ENCODE peak calls at places on chromosomes 13 and 19, in nine cellular contexts. Z, B, E, M, J, X, W, I and D are unnamed samples.

GRCh38 chr13:78102121-78102677 is 183.6 kb upstream of the EDNRB start:
- DNase-seq in J (no peak), E (no peak), I (no peak), Z (no peak), B (no peak), X (peak; percentile 62), W (no peak), M (peak; percentile 29), D (no peak)

GRCh38 chr19:16445238-16446107 is 26.3 kb downstream of the EPS15L1 start:
- DNase-seq in M (no peak), E (no peak), Z (no peak), B (peak; percentile 13), X (peak; percentile 54), J (peak; percentile 21), W (no peak), I (no peak), D (peak; percentile 43)

GRCh38 chr13:109628251-109628699 is 158.1 kb downstream of the IRS2 start:
- DNase-seq in B (no peak), X (peak; percentile 85), M (peak; percentile 85), J (no peak), I (no peak), W (no peak), E (no peak), Z (no peak), D (no peak)

GRCh38 chr19:18606281-18607221 is at the start of gene CRLF1:
- DNase-seq in J (no peak), E (no peak), Z (no peak), I (no peak), W (no peak), X (no peak), B (no peak), M (no peak), D (no peak)

GRCh38 chr19:43620061-43621001 is 902 bp upstream of the ZNF428 start:
- DNase-seq in W (peak; percentile 76), X (no peak), M (no peak), Z (no peak), B (no peak), J (no peak), I (peak; percentile 85), E (no peak), D (no peak)

GRCh38 chr13:34124912-34125311 is 307.0 kb downstream of the RFC3 start:
- DNase-seq in M (no peak), J (no peak), W (no peak), X (no peak), E (no peak), B (no peak), I (no peak), Z (no peak), D (no peak)

GRCh38 chr19:40006273-40006691 is 9.4 kb downstream of the ZNF546 start:
- DNase-seq in E (no peak), I (no peak), B (no peak), J (no peak), M (peak; percentile 80), X (peak; percentile 87), W (no peak), Z (peak; percentile 34), D (no peak)

GRCh38 chr19:8194528-8195275 is 14.5 kb upstream of the CERS4 start:
- DNase-seq in E (no peak), X (no peak), Z (no peak), J (peak; percentile 59), I (peak; percentile 34), B (peak; percentile 66), W (no peak), M (no peak), D (peak; percentile 73)

GRCh38 chr13:35500071-35500595 is 23.6 kb upstream of the MAB21L1 start:
- DNase-seq in I (no peak), Z (no peak), B (no peak), M (no peak), X (no peak), W (no peak), J (no peak), E (no peak), D (no peak)

GRCh38 chr13:107275945-107276614 is 708.1 kb upstream of the ARGLU1 start:
- DNase-seq in M (peak; percentile 73), X (no peak), W (no peak), E (no peak), I (no peak), J (no peak), Z (no peak), B (no peak), D (no peak)

GRCh38 chr19:46009530-46010510 is 13.0 kb downstream of the PGLYRP1 start:
- DNase-seq in Z (peak; percentile 53), J (peak; percentile 58), B (peak; percentile 77), M (peak; percentile 53), W (peak; percentile 44), I (peak; percentile 55), X (peak; percentile 69), E (peak; percentile 43), D (peak; percentile 75)

GRCh38 chr13:112353856-112354255 is 22.3 kb upstream of the SPACA7 start:
- DNase-seq in X (no peak), I (no peak), B (no peak), M (no peak), W (no peak), J (no peak), E (no peak), Z (no peak), D (no peak)

GRCh38 chr13:41746259-41746658 is 214.7 kb downstream of the VWA8 start:
- DNase-seq in J (no peak), X (peak; percentile 78), E (no peak), W (no peak), M (peak; percentile 45), I (no peak), Z (peak; percentile 10), B (no peak), D (no peak)

GRCh38 chr19:58513694-58514563 is 2.1 kb upstream of the SLC27A5 start:
- DNase-seq in W (peak; percentile 79), Z (peak; percentile 88), J (peak; percentile 97), B (peak; percentile 96), E (peak; percentile 95), M (peak; percentile 77), X (peak; percentile 59), I (peak; percentile 96), D (peak; percentile 98)

GRCh38 chr19:33463194-33463593 is 58.4 kb downstream of the PEPD start:
- DNase-seq in X (no peak), B (no peak), Z (no peak), I (no peak), J (no peak), M (no peak), E (no peak), W (no peak), D (no peak)

GRCh38 chr13:55577082-55577846 is 1563.5 kb upstream of the PRR20A start:
- DNase-seq in E (no peak), B (no peak), J (no peak), I (no peak), M (no peak), X (no peak), W (no peak), Z (no peak), D (no peak)

GRCh38 chr19:10417598-10418280 is 2.6 kb upstream of the PDE4A start:
- DNase-seq in E (no peak), W (no peak), Z (no peak), X (peak; percentile 6), M (no peak), I (no peak), B (no peak), J (no peak), D (no peak)

GRCh38 chr19:992670-993055 is 7.6 kb upstream of the GRIN3B start:
- DNase-seq in W (no peak), M (no peak), I (no peak), B (no peak), E (no peak), X (no peak), Z (no peak), J (no peak), D (no peak)

GRCh38 chr13:94112227-94112626 is 367.3 kb downstream of the DCT start:
- DNase-seq in Z (peak; percentile 92), W (no peak), B (no peak), I (no peak), M (peak; percentile 47), E (no peak), J (no peak), X (peak; percentile 93), D (no peak)